ENCODE peak calls at places on chromosomes 2 and 18, in seven cellular contexts. X is K562, L is SK-N-SH, I is HCT116, B is GM12878, J is HepG2, D is H1. Z is an unnamed sample.

GRCh38 chr2:30398488-30398887 is 48.6 kb upstream of the LCLAT1 start:
- DNase-seq in X (no peak), L (no peak), D (no peak), B (no peak), J (no peak), I (no peak), Z (no peak)

GRCh38 chr2:180660881-180661280 is 319.5 kb upstream of the UBE2E3 start:
- DNase-seq in J (no peak), L (no peak), I (no peak), X (no peak), D (no peak), B (no peak), Z (no peak)

GRCh38 chr18:6627621-6628020 is 101.9 kb upstream of the ARHGAP28 start:
- DNase-seq in B (no peak), D (no peak), X (no peak), I (no peak), L (no peak), J (no peak), Z (no peak)

GRCh38 chr2:213119061-213119809 is 32.2 kb downstream of the IKZF2 start:
- DNase-seq in L (no peak), B (peak), X (no peak), D (no peak), J (no peak), I (no peak), Z (no peak)

GRCh38 chr18:68940754-68941153 is 142.9 kb downstream of the CCDC102B start:
- DNase-seq in D (no peak), X (no peak), L (no peak), J (peak), I (no peak), B (no peak), Z (no peak)

GRCh38 chr2:172082944-172083718 is 2.2 kb upstream of the DLX1 start:
- DNase-seq in D (no peak), J (no peak), I (no peak), B (no peak), L (peak), X (no peak), Z (no peak)

GRCh38 chr18:66894851-66895250 is 291.0 kb upstream of the CDH19 start:
- DNase-seq in B (no peak), I (no peak), J (no peak), X (no peak), D (no peak), L (no peak), Z (no peak)

GRCh38 chr2:100070078-100070477 is 72.3 kb downstream of the AFF3 start:
- DNase-seq in B (no peak), D (no peak), J (peak), X (no peak), L (no peak), I (no peak), Z (no peak)

GRCh38 chr18:7177131-7177744 is 53.7 kb upstream of the LRRC30 start:
- DNase-seq in I (no peak), L (peak), D (no peak), B (no peak), J (peak), X (peak), Z (peak)

GRCh38 chr2:9274701-9275343 is 68.2 kb downstream of the ASAP2 start:
- DNase-seq in L (no peak), B (no peak), D (no peak), I (no peak), X (no peak), J (no peak), Z (no peak)

GRCh38 chr2:215772003-215772402 is 241.3 kb downstream of the MREG start:
- DNase-seq in B (no peak), X (peak), D (no peak), L (no peak), J (peak), I (no peak), Z (no peak)

GRCh38 chr2:10141736-10142639 is 19.4 kb downstream of the RRM2 start:
- DNase-seq in L (peak), B (no peak), I (no peak), X (no peak), D (no peak), J (no peak), Z (no peak)

GRCh38 chr2:65050931-65051330 is 5.3 kb upstream of the CEP68 start:
- DNase-seq in L (no peak), B (no peak), D (no peak), I (no peak), J (no peak), X (no peak), Z (no peak)

GRCh38 chr2:222448806-222449205 is 24.5 kb downstream of the SGPP2 start:
- DNase-seq in L (no peak), B (no peak), D (no peak), X (no peak), J (no peak), I (no peak), Z (no peak)

GRCh38 chr2:26921323-26921722 is 49.1 kb upstream of the MAPRE3 start:
- DNase-seq in X (no peak), D (no peak), B (no peak), J (no peak), L (no peak), I (no peak), Z (no peak)

GRCh38 chr2:83633435-83633834 is 825.6 kb downstream of the SUCLG1 start:
- DNase-seq in D (no peak), L (no peak), B (no peak), J (no peak), X (no peak), I (no peak), Z (no peak)

GRCh38 chr18:9117980-9118841 is 15.7 kb downstream of the NDUFV2 start:
- DNase-seq in D (no peak), X (no peak), L (no peak), B (no peak), I (no peak), J (no peak), Z (no peak)

GRCh38 chr2:168632733-168633132 is 169.7 kb upstream of the NOSTRIN start:
- DNase-seq in I (no peak), D (no peak), J (no peak), X (peak), L (peak), B (no peak), Z (peak)

GRCh38 chr18:60861575-60861974 is 471.7 kb upstream of the CDH20 start:
- DNase-seq in X (no peak), D (no peak), J (no peak), B (no peak), I (no peak), L (no peak), Z (no peak)

GRCh38 chr18:3177902-3178687 is 41.7 kb downstream of the MYOM1 start:
- DNase-seq in J (no peak), L (no peak), B (peak), I (no peak), D (no peak), X (peak), Z (no peak)

GRCh38 chr2:167817422-167817821 is 430.0 kb downstream of the STK39 start:
- DNase-seq in I (no peak), D (no peak), L (no peak), B (no peak), X (no peak), J (no peak), Z (no peak)

GRCh38 chr2:76870581-76870980 is 651.6 kb downstream of the LRRTM4 start:
- DNase-seq in X (no peak), B (no peak), L (no peak), J (no peak), I (no peak), D (no peak), Z (no peak)

GRCh38 chr2:218317232-218317630 is 24.9 kb upstream of the TMBIM1 start:
- DNase-seq in D (no peak), B (no peak), L (no peak), X (no peak), J (peak), I (no peak), Z (no peak)

GRCh38 chr2:61620244-61621159 is 82.3 kb upstream of the XPO1 start:
- DNase-seq in D (no peak), B (no peak), J (peak), I (peak), L (no peak), X (peak), Z (no peak)

GRCh38 chr2:197212344-197213262 is 98.0 kb downstream of the ANKRD44 start:
- DNase-seq in I (no peak), B (no peak), D (no peak), J (no peak), X (no peak), L (no peak), Z (no peak)

GRCh38 chr2:204544961-204545860 is at the start of gene PARD3B:
- DNase-seq in J (peak), B (no peak), D (no peak), X (peak), L (peak), I (peak), Z (peak)

GRCh38 chr2:4668381-4668780 is 965.0 kb downstream of the DCDC2C start:
- DNase-seq in J (no peak), L (no peak), I (no peak), D (no peak), X (no peak), B (no peak), Z (no peak)

GRCh38 chr18:43277164-43277600 is at the start of gene SYT4:
- DNase-seq in X (no peak), B (no peak), L (peak), D (peak), J (peak), I (no peak), Z (peak)

GRCh38 chr2:234880551-234881211 is 71.1 kb upstream of the SH3BP4 start:
- DNase-seq in B (no peak), X (no peak), I (peak), J (peak), L (no peak), D (no peak), Z (no peak)

GRCh38 chr2:134446431-134447091 is 192.7 kb downstream of the MGAT5 start:
- DNase-seq in L (no peak), X (no peak), J (no peak), B (no peak), I (no peak), D (no peak), Z (no peak)

GRCh38 chr2:28274911-28275685 is 117.6 kb upstream of the FOSL2 start:
- DNase-seq in X (peak), L (no peak), D (peak), J (no peak), B (no peak), I (peak), Z (no peak)

GRCh38 chr2:165674780-165675179 is 119.3 kb downstream of the GALNT3 start:
- DNase-seq in J (no peak), D (no peak), X (no peak), I (no peak), L (no peak), B (no peak), Z (no peak)

GRCh38 chr18:24875286-24875685 is 414.8 kb downstream of the HRH4 start:
- DNase-seq in L (no peak), X (no peak), D (no peak), J (no peak), B (no peak), I (no peak), Z (no peak)

GRCh38 chr2:80462654-80463053 is 158.1 kb upstream of the LRRTM1 start:
- DNase-seq in L (no peak), J (no peak), B (no peak), I (no peak), D (no peak), X (no peak), Z (no peak)

GRCh38 chr2:80467262-80467811 is 162.8 kb upstream of the LRRTM1 start:
- DNase-seq in L (no peak), B (no peak), D (no peak), X (no peak), J (no peak), I (no peak), Z (no peak)

GRCh38 chr2:80459028-80459427 is 154.5 kb upstream of the LRRTM1 start:
- DNase-seq in B (no peak), X (no peak), I (no peak), D (no peak), L (no peak), J (no peak), Z (no peak)

GRCh38 chr2:80464275-80464674 is 159.7 kb upstream of the LRRTM1 start:
- DNase-seq in L (no peak), X (no peak), D (no peak), B (no peak), I (no peak), J (no peak), Z (no peak)

DNA sequence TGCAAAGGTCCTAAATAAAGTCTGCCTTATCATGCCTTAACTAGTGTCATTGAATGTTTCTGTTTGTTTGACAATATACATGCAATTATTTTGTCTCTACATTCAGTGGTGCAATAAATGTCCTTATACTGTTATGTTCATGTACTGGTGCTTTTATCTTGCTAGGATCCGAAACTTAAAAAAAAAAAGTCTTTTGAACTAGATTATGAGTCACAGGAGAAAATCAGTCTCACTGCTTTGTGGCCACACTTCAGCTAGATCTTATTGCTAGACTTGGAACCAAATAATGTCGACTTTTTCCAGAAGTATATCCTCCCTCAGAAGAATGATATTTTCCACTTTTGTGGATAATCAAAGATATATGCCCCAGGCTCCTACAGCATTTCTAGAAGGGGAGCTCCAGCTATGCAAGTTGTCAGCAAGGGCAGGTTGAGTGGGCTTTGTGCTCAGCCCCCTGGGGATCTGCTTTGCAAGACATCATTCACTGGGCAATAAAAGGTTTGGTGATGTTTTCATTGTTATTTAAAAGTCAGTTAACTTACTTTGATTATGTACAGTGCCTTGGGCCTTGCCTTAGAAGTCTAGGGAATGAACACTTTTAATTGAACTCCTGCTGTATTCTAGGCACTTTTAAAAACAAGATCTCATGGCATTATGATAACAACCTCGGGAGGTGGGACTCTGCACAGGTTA is 157.1 kb upstream of the LRRTM1 start:
- DNase-seq in L (no peak), X (no peak), I (no peak), D (peak), B (no peak), J (no peak), Z (no peak)
- TF ChIP-seq JUND in L (no peak), X (no peak), I (no peak), D (no peak), B (no peak), J (no peak), Z (no peak)

DNA sequence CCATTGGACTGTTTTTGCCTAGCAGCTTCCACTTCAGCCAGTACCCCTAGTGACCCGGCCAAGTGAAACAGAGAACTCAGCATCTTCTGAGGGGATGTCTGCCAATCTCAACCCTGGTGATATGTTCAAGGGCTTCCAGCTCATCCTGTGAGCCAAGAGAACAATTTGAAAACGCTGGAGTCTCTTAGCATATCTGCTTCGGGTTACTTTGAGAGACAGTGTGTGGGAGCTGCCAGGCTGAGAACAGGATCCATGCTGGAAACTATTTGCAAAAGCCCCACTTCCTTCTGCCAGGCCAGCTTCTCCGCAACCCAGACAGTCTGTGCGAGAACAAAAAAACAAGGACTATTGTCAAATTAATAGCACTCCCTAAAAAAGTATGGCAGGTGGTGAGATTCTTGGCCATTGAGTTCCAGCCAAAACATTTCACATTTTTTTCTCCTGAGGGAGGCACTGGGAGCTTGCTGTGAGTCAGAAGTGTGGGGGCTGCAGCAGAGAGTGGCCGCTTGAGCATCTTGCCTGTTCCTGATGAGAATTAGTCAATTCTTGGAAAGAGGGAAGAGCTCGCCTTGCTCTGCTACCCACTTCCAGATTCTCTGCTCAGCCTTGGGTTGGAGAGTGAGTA is 395.6 kb upstream of the TRIB2 start:
- DNase-seq in X (peak), J (no peak), L (no peak), B (no peak), I (no peak), D (no peak), Z (no peak)
- TF ChIP-seq JUND in X (peak), J (no peak), L (peak), B (no peak), I (no peak), D (no peak), Z (no peak)

GRCh38 chr2:25481381-25482310 is 139.9 kb upstream of the DNMT3A start:
- DNase-seq in B (no peak), D (no peak), J (no peak), L (no peak), I (no peak), X (no peak), Z (peak)
- TF ChIP-seq JUND in B (no peak), D (no peak), J (no peak), L (no peak), I (no peak), X (no peak), Z (no peak)

DNA sequence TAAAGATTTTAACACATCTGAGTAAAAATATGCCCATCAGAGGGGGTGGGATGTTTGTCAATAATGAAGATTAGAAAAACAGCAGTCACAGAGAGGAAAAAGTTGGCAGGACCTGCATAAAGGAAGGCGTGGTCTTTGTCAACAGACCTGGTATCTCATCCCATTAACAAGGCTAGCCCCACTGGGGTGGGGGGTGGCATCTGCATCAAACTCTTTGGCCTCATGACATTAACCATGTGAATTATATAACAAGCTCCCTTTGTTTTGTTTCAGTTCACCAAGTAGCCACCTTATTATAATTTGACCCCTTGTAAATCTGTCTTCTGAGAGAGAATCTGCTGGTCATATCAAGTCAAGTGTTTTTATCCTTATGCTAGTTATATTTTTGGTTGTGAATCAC is 28.8 kb downstream of the NEMP2 start:
- DNase-seq in X (no peak), B (no peak), J (no peak), I (no peak), L (no peak), D (no peak), Z (no peak)
- TF ChIP-seq JUND in X (no peak), B (no peak), J (no peak), I (no peak), L (no peak), D (no peak), Z (no peak)

DNA sequence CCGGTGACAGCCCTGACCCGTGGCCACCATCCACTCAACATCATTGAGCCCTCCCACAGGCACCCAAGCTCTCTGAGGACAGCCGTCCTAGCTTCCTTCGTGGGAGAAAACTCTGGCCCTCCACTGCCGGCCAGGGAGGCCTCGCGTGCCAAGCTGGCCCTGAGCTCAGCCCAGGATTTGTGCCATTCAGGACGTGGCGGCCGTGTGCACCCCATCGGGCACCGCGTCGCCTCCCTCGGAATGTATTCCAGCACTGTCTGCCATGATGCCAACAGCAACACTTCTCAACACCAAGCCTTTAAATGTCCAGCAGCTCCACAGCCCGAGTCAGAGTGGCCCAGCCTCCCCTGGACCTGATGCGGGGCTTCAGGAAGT is 35.7 kb downstream of the ZNF516 start:
- DNase-seq in B (no peak), D (no peak), L (no peak), X (no peak), I (no peak), J (no peak), Z (no peak)
- TF ChIP-seq JUND in B (no peak), D (no peak), L (no peak), X (no peak), I (no peak), J (no peak), Z (no peak)

GRCh38 chr2:144583741-144584453 is 64.0 kb upstream of the ZEB2 start:
- DNase-seq in B (no peak), L (no peak), X (no peak), J (no peak), D (no peak), I (no peak), Z (no peak)
- TF ChIP-seq JUND in B (no peak), L (peak), X (peak), J (no peak), D (no peak), I (no peak), Z (no peak)

DNA sequence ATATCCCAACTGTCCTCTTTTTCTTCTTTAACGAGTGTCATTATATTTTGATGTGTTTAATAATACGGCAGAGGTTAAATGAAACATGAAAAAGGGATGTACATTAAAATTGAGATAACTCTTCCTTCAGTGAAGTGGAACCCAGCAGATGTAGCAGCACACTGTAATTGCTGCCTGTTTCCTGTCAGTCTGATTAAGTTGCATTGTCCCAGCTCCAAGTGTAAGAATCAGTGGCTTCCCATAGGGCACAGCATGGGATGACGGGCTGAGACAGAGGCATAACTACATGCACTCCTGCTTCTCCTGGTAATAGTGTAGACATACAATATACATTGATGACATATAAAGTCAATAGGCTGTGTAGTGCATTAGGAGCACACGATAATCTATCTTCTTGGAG is 175.8 kb upstream of the TCF4 start:
- DNase-seq in X (no peak), I (no peak), J (no peak), L (peak), D (no peak), B (no peak), Z (no peak)
- TF ChIP-seq JUND in X (no peak), I (no peak), J (no peak), L (no peak), D (no peak), B (no peak), Z (no peak)

GRCh38 chr18:11398625-11399024 is 210.8 kb upstream of the SLC35G4 start:
- DNase-seq in D (no peak), B (no peak), I (peak), X (no peak), L (no peak), J (no peak), Z (no peak)
- TF ChIP-seq JUND in D (no peak), B (no peak), I (no peak), X (no peak), L (no peak), J (no peak), Z (no peak)

DNA sequence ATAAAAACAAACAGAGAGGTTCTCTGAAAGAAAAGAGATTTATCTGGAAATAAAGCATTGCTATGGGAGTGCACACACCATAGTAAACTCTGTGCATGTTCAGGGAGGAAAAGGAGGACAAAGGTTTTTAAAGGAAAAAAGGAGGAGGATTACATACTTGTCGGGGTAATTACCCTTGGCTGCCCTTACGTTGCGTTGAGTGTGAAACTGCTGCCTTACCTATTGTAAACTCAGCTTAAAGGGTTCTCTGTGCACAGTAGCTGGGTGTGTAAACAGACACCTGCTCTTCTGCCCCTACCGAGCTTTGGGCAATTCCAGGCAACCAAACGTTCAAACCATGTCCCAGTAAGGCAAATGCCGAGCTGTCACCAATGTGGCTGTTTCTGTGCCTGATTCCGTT is 29.6 kb upstream of the PXDN start:
- DNase-seq in I (no peak), D (no peak), X (no peak), J (no peak), B (no peak), L (no peak), Z (peak)
- TF ChIP-seq JUND in I (no peak), D (no peak), X (no peak), J (no peak), B (no peak), L (no peak), Z (no peak)